ENCODE peak calls at places on chromosomes 1 and 21, in eight cellular contexts. D is esophagus muscularis mucosa, Z is HL-60, B is spleen, L is prostate gland, I is K562, R is suprapubic skin, X is GM23338. Q is an unnamed sample.

GRCh38 chr1:184367427-184368038 is 19.3 kb upstream of the C1orf21 start:
- DNase-seq in D (no peak), Z (no peak), B (no peak), L (no peak), I (no peak), R (no peak), X (no peak), Q (no peak)

GRCh38 chr1:215416497-215416896 is 150.6 kb upstream of the KCTD3 start:
- DNase-seq in D (no peak), Z (no peak), B (no peak), L (no peak), I (no peak), R (no peak), X (peak), Q (no peak)

GRCh38 chr1:7425771-7426170 is 345.3 kb upstream of the VAMP3 start:
- DNase-seq in D (no peak), Z (no peak), B (peak), L (no peak), I (no peak), R (no peak), X (no peak), Q (no peak)

GRCh38 chr1:41866285-41866684 is 52.4 kb downstream of the HIVEP3 start:
- DNase-seq in D (no peak), Z (no peak), B (no peak), L (no peak), I (no peak), R (no peak), X (no peak), Q (no peak)

GRCh38 chr1:35605882-35606182 is 32.7 kb downstream of the TFAP2E start:
- DNase-seq in D (no peak), Z (no peak), B (no peak), L (no peak), I (no peak), R (no peak), X (no peak), Q (no peak)

GRCh38 chr1:181424786-181425403 is 58.4 kb upstream of the CACNA1E start:
- DNase-seq in D (no peak), Z (peak), B (no peak), L (peak), I (peak), R (no peak), X (peak), Q (peak)

GRCh38 chr1:154970631-154971340 is at the start of gene SHC1:
- DNase-seq in D (peak), Z (no peak), B (peak), L (peak), I (peak), R (peak), X (peak), Q (no peak)

GRCh38 chr1:93827633-93828436 is 51.2 kb downstream of the DNTTIP2 start:
- DNase-seq in D (peak), Z (no peak), B (no peak), L (no peak), I (no peak), R (no peak), X (no peak), Q (no peak)

GRCh38 chr1:199585392-199585791 is 442.1 kb upstream of the NR5A2 start:
- DNase-seq in D (no peak), Z (no peak), B (no peak), L (no peak), I (no peak), R (no peak), X (no peak), Q (no peak)

GRCh38 chr1:30160999-30161689 is 562.2 kb downstream of the MATN1 start:
- DNase-seq in D (peak), Z (no peak), B (no peak), L (no peak), I (no peak), R (no peak), X (no peak), Q (no peak)

GRCh38 chr1:1135339-1136111 is 19.6 kb upstream of the C1orf159 start:
- DNase-seq in D (no peak), Z (no peak), B (no peak), L (no peak), I (peak), R (no peak), X (peak), Q (no peak)

GRCh38 chr1:221230605-221231004 is 351.4 kb downstream of the HLX start:
- DNase-seq in D (no peak), Z (no peak), B (no peak), L (no peak), I (no peak), R (no peak), X (no peak), Q (no peak)

GRCh38 chr21:37780991-37781983 is 135.0 kb downstream of the KCNJ6 start:
- DNase-seq in D (no peak), Z (no peak), B (no peak), L (no peak), I (no peak), R (no peak), X (no peak), Q (no peak)

GRCh38 chr21:37787456-37787855 is 128.8 kb downstream of the KCNJ6 start:
- DNase-seq in D (no peak), Z (no peak), B (no peak), L (no peak), I (no peak), R (no peak), X (no peak), Q (no peak)

GRCh38 chr21:37788503-37788902 is 127.8 kb downstream of the KCNJ6 start:
- DNase-seq in D (no peak), Z (no peak), B (no peak), L (no peak), I (no peak), R (no peak), X (no peak), Q (no peak)

GRCh38 chr21:37784591-37785318 is 131.5 kb downstream of the KCNJ6 start:
- DNase-seq in D (no peak), Z (no peak), B (no peak), L (no peak), I (no peak), R (no peak), X (no peak), Q (no peak)

DNA sequence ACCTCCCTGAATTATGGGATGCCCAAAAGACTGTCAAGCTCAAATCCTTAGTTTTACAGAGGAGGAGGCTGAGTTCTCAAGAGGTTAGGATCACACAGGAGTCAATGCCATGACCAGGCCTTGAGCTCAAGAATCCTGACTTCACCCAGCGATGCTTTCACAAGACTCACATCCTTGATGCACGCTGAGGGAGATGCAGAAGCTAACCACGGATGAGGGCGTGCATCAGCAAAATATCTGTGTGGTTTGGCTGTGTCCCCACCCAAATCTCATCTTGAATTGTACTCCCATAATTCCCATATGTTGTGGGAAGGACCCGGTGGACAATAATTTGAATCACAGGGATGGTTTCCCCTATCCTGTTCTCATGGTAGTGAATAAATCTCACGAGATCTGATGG is 133.2 kb downstream of the KCNJ6 start:
- DNase-seq in D (no peak), Z (no peak), B (no peak), L (no peak), I (no peak), R (no peak), X (no peak), Q (no peak)
- TF ChIP-seq POLR2AphosphoS5 in D (no peak), Z (no peak), B (no peak), L (no peak), I (no peak), R (no peak), X (no peak), Q (no peak)

GRCh38 chr1:167328762-167329483 is 108.2 kb downstream of the POU2F1 start:
- DNase-seq in D (no peak), Z (peak), B (peak), L (no peak), I (peak), R (no peak), X (peak), Q (no peak)
- TF ChIP-seq POLR2AphosphoS5 in D (no peak), Z (peak), B (peak), L (no peak), I (no peak), R (no peak), X (no peak), Q (no peak)

DNA sequence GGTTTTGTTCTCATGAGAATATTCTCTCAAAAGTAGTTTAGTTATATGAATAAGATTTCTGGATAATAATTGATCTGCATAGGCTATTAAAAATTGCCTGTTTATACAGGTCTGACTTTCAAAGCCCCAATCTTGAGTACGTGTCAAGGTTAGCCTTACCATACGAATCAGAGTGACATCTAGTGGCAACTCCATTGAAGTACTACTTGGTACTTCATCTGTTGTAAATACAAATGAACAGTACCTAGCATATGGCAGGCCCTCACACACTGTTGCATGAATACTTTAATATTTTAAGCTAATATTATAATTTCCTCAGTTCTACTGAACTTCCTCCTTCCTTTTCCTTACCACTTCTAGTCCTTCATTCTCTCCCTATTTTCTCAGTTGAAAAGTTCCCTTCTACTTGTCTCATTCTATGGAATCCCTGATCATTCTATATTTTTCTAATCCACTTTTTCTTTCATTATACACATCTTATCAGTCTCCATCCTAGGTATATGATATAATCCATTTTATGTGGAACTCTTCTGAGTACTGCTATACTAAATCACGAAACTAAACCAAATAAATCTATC is 101.2 kb downstream of the AKT3 start:
- DNase-seq in D (no peak), Z (peak), B (no peak), L (peak), I (peak), R (no peak), X (peak), Q (peak)
- TF ChIP-seq POLR2AphosphoS5 in D (no peak), Z (no peak), B (no peak), L (peak), I (no peak), R (no peak), X (no peak), Q (no peak)

DNA sequence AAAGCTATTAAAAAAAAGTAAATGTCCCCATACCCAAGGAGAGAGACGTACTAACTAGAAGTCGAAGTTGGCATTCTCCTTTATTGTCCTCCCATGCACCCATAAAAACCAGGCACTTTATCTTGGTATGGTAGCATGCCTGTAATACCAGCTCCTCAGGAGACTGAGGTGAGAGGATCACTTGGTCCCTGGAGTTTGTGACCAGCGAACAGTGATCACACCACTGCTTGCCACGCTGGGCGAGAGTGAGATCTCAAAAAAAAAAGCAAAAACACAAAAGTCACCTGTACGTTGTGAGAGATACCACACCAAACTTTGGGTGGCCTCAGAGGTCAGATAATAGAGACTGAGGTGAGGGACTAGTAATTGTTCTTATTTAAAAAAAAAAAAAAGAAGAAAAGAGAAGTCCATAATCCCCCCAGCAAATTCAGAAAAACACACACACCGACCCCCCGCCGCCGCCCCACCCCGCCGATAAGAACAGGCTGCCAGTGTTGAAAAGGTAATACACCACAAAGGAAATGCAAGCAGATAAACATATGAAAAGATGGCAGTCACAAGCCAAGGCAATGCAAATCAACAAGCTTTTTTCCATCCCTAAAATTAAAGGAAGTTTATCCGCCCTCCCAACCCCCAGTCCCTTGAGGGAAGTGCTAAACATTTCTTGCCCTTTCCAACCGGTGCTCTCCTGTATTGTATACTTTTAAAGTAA is 3.6 kb downstream of the L1TD1 start:
- DNase-seq in D (no peak), Z (no peak), B (no peak), L (no peak), I (no peak), R (peak), X (peak), Q (no peak)
- TF ChIP-seq POLR2AphosphoS5 in D (no peak), Z (no peak), B (no peak), L (no peak), I (no peak), R (no peak), X (peak), Q (no peak)

GRCh38 chr1:207335695-207336363 is 14.4 kb downstream of the CD55 start:
- DNase-seq in D (no peak), Z (peak), B (no peak), L (no peak), I (no peak), R (no peak), X (peak), Q (no peak)

GRCh38 chr1:207342351-207342750 is 20.9 kb downstream of the CD55 start:
- DNase-seq in D (no peak), Z (no peak), B (no peak), L (no peak), I (no peak), R (no peak), X (no peak), Q (no peak)

GRCh38 chr1:207333620-207334019 is 12.1 kb downstream of the CD55 start:
- DNase-seq in D (no peak), Z (no peak), B (no peak), L (no peak), I (no peak), R (no peak), X (no peak), Q (no peak)

GRCh38 chr1:207336559-207337467 is 15.3 kb downstream of the CD55 start:
- DNase-seq in D (no peak), Z (peak), B (no peak), L (no peak), I (no peak), R (no peak), X (no peak), Q (no peak)
- TF ChIP-seq POLR2AphosphoS5 in D (no peak), Z (no peak), B (peak), L (no peak), I (no peak), R (no peak), X (no peak), Q (no peak)

DNA sequence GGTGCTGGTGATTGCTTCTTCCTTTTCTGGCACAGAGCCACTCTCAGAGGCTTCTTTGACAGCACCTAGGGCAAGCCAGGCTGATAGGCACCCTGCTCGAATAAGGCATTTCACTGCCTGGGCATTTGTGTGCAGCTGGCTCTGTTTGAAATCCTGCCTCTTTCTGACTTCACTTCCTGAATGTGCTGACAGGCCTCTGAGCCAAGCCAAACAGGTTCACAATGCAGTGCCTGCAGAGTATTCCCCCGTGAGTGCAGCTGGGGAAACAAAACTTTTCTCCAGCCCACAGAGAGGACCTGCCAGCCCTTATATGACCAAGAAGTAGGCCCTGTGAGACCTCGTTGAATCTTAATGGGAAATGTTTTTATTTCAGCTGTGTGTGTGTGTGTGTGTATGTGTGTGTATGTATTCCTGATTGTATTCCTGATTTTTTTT is 10.4 kb downstream of the JUN start:
- DNase-seq in D (no peak), Z (peak), B (peak), L (peak), I (no peak), R (no peak), X (no peak), Q (no peak)
- TF ChIP-seq POLR2AphosphoS5 in D (peak), Z (no peak), B (no peak), L (peak), I (no peak), R (no peak), X (no peak), Q (no peak)

GRCh38 chr1:178126790-178127189 is 32.9 kb downstream of the RASAL2 start:
- DNase-seq in D (no peak), Z (no peak), B (no peak), L (no peak), I (no peak), R (no peak), X (no peak), Q (peak)
- TF ChIP-seq POLR2AphosphoS5 in D (no peak), Z (no peak), B (no peak), L (no peak), I (no peak), R (no peak), X (no peak), Q (no peak)

GRCh38 chr1:37478451-37478871 is 4.1 kb downstream of the ZC3H12A start:
- DNase-seq in D (no peak), Z (peak), B (no peak), L (no peak), I (peak), R (peak), X (no peak), Q (no peak)
- TF ChIP-seq POLR2AphosphoS5 in D (no peak), Z (no peak), B (peak), L (no peak), I (no peak), R (no peak), X (no peak), Q (no peak)

GRCh38 chr21:34834307-34834706 is 165.5 kb downstream of the CLIC6 start:
- DNase-seq in D (no peak), Z (no peak), B (no peak), L (no peak), I (no peak), R (peak), X (no peak), Q (no peak)
- TF ChIP-seq POLR2AphosphoS5 in D (no peak), Z (no peak), B (no peak), L (no peak), I (no peak), R (no peak), X (no peak), Q (no peak)

DNA sequence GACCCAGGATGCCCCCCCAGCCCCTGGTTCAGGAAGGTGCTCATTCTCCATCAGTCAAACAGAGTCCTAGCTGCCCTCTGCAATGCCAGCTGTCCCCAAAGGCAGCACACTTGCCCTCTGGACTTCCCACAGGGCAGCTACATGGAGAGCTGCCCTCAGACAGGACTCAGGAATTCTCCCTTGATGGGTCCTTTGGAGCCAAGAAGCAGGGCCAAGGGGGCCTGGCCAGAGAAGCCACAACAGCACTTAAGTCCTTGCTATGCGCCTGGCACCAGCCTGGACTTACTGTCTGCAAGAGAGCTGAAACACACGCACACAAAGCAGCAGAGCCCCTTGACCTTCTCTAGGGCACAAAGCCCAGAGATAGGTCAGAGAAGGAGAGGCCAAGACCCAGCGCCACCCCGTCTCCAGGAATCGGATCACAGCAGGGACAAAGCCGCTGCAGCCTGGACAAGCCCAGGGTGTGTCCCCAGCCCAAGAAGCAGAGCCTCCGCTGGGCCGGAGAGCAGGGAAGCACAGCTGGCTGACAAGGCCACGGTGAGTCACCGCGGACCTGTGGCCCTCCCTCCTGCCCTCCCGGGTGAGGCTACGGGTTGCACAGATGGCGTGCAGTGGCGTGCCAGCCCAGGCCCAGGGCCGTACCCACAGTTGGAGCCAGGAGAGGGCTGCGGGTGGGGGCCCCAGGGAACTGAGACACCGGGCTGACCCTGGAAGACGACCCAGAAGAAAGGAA is 1.7 kb downstream of the WNT9A start:
- DNase-seq in D (no peak), Z (peak), B (peak), L (peak), I (no peak), R (peak), X (peak), Q (no peak)
- TF ChIP-seq POLR2AphosphoS5 in D (no peak), Z (no peak), B (peak), L (no peak), I (no peak), R (no peak), X (no peak), Q (no peak)